ENCODE peak calls at places on chromosomes 13 and 19, in seven cellular contexts. F is spleen, O is ovary, S is Peyer's patch, Q is IMR-90, Y is adrenal gland, D is thyroid gland. V is an unnamed sample. For H3K4me1, the result is how much of the 10 kb centered on the place peaks cover.

GRCh38 chr13:37074703-37075102 is 15.2 kb upstream of the SUPT20H start:
- DNase-seq in O (no peak), S (no peak), F (no peak), Y (no peak), Q (peak), D (no peak), V (no peak)

GRCh38 chr13:46113596-46113995 is 8.8 kb upstream of the CPB2 start:
- DNase-seq in D (no peak), O (no peak), Y (no peak), F (no peak), Q (no peak), S (no peak), V (no peak)

GRCh38 chr13:47426126-47426849 is 529.4 kb upstream of the HTR2A start:
- DNase-seq in D (no peak), F (no peak), O (no peak), S (no peak), Q (peak), Y (no peak), V (no peak)

GRCh38 chr13:56515441-56515840 is 625.3 kb upstream of the PRR20A start:
- DNase-seq in Q (no peak), D (no peak), Y (no peak), O (no peak), S (no peak), F (no peak), V (no peak)

GRCh38 chr19:2356036-2356646 is 3.9 kb upstream of the TMPRSS9 start:
- DNase-seq in Q (no peak), O (no peak), Y (no peak), D (no peak), S (no peak), F (no peak), V (no peak)

GRCh38 chr13:81184556-81185265 is 843.8 kb upstream of the SPRY2 start:
- DNase-seq in O (no peak), Y (no peak), F (no peak), S (no peak), D (no peak), Q (peak), V (no peak)

GRCh38 chr13:72737033-72737432 is 9.3 kb downstream of the BORA start:
- DNase-seq in S (no peak), F (no peak), D (no peak), O (no peak), Q (no peak), Y (no peak), V (no peak)

GRCh38 chr13:48533986-48534600 is 1.2 kb upstream of the RCBTB2 start:
- DNase-seq in D (no peak), S (no peak), O (no peak), Y (no peak), F (no peak), Q (no peak), V (no peak)

GRCh38 chr19:49850221-49850486 is 805 bp upstream of the PTOV1 start:
- DNase-seq in S (no peak), Y (no peak), O (no peak), D (no peak), Q (no peak), F (peak), V (no peak)

GRCh38 chr19:38293281-38293680 is 10.8 kb upstream of the C19orf33 start:
- DNase-seq in Y (no peak), S (no peak), Q (no peak), O (no peak), F (no peak), D (no peak), V (no peak)

GRCh38 chr19:6593651-6594416 is 2.9 kb upstream of the CD70 start:
- DNase-seq in S (no peak), O (no peak), Y (no peak), D (no peak), F (no peak), Q (no peak), V (no peak)

GRCh38 chr19:30479231-30479630 is 107.0 kb downstream of the ZNF536 start:
- DNase-seq in S (no peak), Y (peak), F (no peak), O (no peak), D (no peak), Q (no peak), V (no peak)

GRCh38 chr19:31262673-31263308 is 86.4 kb downstream of the TSHZ3 start:
- DNase-seq in S (no peak), F (no peak), O (peak), D (no peak), Y (peak), Q (peak), V (no peak)

DNA sequence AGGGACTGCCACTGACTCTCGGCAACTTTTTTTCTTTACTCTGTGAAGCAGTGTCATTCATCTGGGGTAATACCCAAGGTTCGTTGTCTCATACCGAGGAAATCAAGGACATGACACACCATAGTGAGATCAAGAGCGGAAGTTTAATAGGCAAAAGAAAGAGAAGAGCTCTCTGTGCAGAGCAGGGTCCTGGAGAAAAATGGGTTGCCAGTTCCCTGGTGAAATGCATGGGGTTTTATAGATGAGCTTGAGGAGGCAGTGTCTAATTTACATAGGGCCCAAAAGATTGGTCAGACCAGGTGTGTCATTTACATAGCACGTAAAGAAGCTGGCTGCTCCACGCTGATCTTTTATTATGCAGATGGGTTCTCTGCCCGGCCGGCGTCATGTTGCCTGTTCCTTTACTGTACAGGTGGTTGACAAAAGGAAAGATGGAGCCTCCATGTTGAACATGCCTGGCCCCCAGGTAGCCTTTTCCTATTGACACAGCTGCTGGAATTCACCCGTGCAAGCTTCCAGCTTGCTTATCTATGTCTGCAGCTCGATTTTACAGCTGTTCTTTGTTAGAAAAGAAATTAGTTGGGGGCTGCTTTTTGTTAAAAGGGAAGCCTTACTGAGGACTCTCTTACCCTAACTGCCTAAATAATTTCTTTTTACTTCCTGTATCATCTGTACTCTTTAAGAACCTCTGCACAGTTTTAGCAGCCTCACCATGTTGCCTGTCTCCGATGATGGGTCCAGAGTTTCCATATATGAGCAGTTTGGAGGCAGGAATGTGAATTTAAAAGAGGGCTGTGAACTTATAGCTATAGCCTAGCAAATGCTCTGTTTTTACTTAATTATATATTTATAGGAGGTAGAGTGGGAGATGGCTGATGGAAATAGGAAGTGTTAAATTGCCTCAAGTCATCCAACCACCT is 98.0 kb upstream of the DIAPH3 start:
- DNase-seq in O (no peak), S (no peak), Y (no peak), D (no peak), Q (no peak), F (no peak), V (no peak)
- TF ChIP-seq POLR2A in O (no peak), S (no peak), Y (no peak), D (no peak), Q (no peak), F (no peak), V (no peak)

DNA sequence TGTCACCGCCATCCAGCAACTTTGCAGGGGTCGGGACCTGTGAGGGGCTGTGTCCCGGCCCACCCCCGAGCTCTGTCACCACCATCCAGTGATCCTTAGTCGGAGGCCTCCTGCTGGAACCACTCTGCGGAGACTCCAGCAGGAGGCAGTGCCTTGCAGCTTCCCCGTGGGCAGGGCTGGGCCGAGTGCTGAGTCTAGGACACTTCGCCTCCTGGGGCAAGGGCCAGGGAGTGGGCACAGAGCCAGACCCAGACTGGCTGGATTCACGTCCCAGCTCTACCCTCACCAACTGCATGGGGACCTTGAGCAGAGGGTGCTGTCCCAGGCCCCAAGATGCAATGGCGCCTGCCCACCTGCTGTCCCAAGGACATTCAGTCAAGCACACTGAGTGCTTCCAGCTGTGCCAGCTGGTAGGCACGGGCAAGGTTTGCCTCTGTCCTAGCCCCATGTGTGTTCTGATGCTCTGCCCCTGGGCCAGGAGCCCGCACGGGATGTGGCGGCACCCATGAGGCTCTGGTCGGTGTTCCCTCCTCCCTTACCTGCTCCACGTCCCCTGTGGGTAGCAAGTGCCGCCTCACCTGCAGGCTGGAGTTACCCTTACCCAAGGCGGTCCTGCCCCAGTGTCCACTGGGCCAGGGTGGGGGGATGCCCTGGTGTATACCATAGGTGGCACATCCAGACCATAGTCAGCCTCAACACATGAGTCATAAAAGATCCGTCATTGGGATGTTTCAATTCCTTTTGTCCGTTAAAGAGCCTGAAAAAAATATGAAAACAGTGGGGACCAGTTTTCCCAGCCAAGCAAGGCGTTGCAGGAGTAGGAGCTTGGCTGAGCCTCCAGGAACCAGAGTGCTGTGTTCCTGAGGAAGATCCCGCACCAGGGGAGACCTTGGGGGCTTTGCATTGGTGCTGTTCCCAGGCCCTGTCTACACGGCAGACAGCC is 7.4 kb downstream of the FZR1 start:
- DNase-seq in Q (peak), S (no peak), D (peak), F (no peak), O (no peak), Y (peak), V (peak)
- H3K4me1 ChIP-seq in Q (under half), S (under half), D (under half), F (under half), O (under half), Y (under half), V (under half)

DNA sequence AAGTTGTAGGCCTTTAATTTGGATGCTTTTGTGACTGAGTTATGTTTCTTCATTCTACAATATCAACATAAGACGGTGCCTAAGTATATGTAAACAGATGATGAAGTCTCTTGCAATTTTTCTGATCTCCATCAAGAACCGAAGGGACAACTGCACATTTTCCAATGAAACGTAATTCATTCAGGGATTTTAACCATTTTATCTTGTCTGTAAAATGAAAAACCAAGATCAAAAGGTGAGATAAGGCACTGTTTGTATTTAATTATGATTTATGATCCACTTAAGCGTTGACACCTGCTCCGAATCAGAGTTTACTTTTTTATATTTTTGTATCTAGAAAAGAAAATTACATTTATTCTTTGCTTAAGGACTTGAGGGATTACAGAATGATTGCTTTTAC is 556.8 kb upstream of the ARGLU1 start:
- DNase-seq in O (no peak), F (no peak), Q (no peak), D (no peak), Y (no peak), S (no peak), V (no peak)
- H3K27ac ChIP-seq in O (no peak), F (no peak), Q (no peak), D (no peak), Y (no peak), S (no peak), V (no peak)

DNA sequence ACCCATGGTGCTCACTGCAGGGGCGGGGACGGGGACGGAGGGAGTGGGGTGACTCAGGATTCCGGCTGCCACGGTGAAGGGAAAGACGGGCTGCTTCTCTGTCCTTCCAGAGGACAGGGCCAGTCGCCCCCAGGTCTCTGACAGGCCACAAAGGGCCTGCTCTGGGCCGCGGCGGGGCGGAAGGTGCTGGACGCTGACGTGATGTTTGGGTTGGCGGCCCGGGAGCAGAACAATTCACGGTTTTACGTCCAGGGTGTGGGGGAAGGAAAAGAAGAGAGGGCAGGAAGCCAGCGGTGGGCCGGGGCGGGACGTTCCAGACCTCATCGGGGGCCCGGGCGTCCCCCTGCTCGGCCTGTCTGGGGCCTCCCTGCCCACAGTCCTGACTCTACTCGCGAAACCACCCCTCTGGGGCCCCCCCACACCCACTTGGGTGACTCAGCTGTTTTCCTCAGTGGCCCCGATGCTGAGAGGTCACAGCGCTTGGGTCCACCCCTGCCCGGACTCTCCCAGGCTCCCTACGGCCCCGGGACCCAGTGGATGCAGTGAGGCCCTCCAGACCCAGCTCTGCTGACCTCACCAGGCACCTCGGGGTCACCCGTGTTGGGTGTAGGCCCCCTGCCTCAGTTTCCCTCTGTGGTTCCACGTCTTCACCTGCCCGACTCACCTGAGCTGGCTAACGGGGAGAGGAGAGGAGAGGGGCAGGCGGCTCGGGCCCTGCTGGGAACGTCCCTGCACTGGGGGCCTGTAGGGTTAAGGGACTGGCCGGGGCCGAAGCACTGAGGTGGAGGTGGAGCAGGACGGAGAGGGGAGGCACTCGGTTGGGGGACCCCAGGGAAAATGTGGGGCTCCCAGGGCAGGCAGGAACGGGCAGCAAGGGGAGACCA is 29.2 kb downstream of the PIP5K1C start:
- DNase-seq in Y (peak), F (no peak), O (peak), S (peak), D (peak), Q (peak), V (peak)
- TF ChIP-seq POLR2A in Y (no peak), F (no peak), O (peak), S (peak), D (peak), Q (peak), V (no peak)

DNA sequence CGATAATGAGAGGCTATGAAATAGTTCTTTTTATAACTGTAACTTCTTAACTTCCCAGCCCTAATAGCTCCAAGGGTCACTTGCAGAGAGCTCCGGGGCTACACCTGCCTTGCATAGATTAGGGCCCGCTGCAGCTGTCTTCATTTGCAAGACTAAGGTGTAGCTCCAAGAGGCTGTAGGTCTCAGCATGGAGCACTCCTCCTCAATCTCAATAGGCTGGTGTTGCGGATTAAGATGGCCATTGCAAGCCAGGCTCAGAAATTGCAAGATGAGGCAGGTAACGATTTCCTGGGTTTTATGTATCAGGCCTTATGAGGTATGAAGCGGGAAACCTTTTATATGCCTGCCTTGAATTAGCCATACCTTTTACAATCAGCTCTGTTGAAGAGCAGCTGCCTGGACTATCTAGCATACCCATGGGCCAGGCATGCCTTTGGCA is 185.7 kb downstream of the TM9SF2 start:
- DNase-seq in Q (no peak), D (no peak), O (no peak), F (no peak), S (peak), Y (no peak), V (no peak)
- H3K4me1 ChIP-seq in Q (under half), D (under half), O (under half), F (under half), S (under half), Y (under half), V (under half)

DNA sequence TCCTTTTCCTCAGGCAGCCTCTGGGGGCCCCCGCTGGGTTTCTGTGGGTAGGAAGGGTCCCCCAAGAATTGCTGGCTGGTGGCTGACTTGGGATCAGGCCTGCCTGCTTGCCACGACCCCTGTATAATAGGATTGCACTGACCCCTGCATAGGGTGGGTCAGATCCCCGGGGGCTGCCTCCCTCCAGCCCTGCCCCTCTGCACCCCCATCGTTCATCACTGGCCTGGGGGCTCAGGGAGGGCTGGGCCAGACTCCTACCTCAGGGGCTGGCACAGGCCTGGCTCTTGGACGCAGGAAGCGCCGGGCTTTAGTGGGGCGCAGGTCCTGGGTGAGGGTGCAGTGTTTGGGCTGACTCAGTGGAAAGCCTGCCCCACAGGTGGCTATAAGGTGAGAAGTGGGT is 10.6 kb downstream of the NDUFB7 start:
- DNase-seq in D (no peak), Y (no peak), Q (no peak), S (no peak), O (no peak), F (no peak), V (no peak)
- H3K27ac ChIP-seq in D (no peak), Y (peak), Q (no peak), S (no peak), O (peak), F (no peak), V (no peak)

GRCh38 chr19:19644054-19644388 is 564 bp upstream of the GMIP start:
- DNase-seq in Q (no peak), D (no peak), O (no peak), S (no peak), Y (no peak), F (no peak), V (no peak)

GRCh38 chr19:19645233-19645870 is 1.9 kb upstream of the GMIP start:
- DNase-seq in O (no peak), D (no peak), F (no peak), S (no peak), Q (no peak), Y (no peak), V (no peak)

GRCh38 chr19:19642506-19643157 is 825 bp downstream of the GMIP start:
- DNase-seq in S (no peak), O (no peak), Y (peak), F (no peak), Q (no peak), D (no peak), V (no peak)

GRCh38 chr19:19647037-19647835 is 3.8 kb upstream of the GMIP start:
- DNase-seq in F (no peak), O (no peak), S (no peak), D (no peak), Y (peak), Q (no peak), V (no peak)

DNA sequence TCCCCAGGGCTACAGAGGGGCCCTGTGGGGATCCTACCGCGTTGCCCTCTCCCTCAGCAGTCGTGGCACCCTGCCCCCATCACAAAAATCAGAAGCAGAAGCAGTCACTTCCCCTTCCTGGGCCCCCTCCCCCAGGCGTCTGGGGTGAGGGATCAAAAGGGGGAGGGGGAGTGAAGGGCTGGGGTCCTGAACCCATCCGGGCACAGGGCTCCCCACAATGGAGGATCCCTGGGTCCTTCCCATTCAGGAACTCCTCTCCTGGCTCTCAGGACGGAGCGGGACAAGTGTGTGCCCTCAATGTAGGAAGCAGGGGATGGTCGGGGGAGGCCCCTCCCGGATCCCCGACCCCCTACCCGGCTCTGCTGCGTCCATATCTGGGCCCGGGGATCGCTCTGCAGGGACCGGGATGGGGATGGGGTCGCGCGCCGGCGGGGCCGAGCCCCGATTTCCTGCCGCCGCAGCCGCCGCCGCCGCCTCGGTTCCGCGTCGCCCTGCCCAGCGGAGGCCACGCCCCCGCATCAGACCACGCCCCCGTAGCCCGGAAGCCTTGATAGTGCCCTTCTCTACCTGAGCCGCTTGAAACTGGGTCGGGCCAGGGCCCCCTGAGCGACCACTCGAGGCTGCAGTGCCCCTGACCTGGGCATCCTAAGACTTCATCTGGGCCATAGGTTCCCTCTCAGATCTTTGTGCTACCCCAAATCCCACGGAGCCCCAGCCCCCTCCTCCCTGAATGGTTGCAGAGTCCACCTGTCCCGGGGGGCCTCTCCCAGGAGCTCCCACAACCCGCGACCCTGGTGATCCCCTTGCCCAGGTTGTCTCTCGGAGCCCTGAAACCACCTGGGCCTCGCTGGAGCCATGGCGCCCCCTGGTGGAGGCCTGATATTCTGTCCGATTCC is at the start of gene GMIP:
- DNase-seq in Q (peak), F (peak), O (peak), S (peak), Y (peak), D (peak), V (peak)
- TF ChIP-seq POLR2A in Q (no peak), F (peak), O (no peak), S (peak), Y (peak), D (peak), V (no peak)